ENCODE peak calls at places on chromosomes 3 and 15, in five cellular contexts. R is stimulated activated CD8-positive, alpha-beta memory T cell treated with anti-CD3 and anti-CD28 coated beads, Interleukin-4, amount 100 ng/mL, for 4 hours; J is stimulated activated CD4-positive, alpha-beta T cell treated with anti-CD3 and anti-CD28 coated beads, Interleukin-15, amount 100 ng/mL, for 1 hour; U is activated CD8-positive, alpha-beta T cell treated with anti-CD3 and anti-CD28 coated beads, Interleukin-2, amount 10 ng/mL, durations not matched to agents 7 days and 5 days; F is activated CD8-positive, alpha-beta memory T cell treated with anti-CD3 and anti-CD28 coated beads, Interleukin-2, amount 50 U/mL, for 4 hours. Q is an unnamed sample.

GRCh38 chr15:49155834-49156627 is 632 bp upstream of the COPS2 start:
- DNase-seq in R (no peak), J (no peak), U (peak; percentile 29), F (no peak), Q (no peak)

GRCh38 chr15:40845511-40846284 is 1.9 kb downstream of the SPINT1 start:
- DNase-seq in R (no peak), J (no peak), U (no peak), F (no peak), Q (no peak)

GRCh38 chr3:182739619-182740018 is 53.7 kb upstream of the ATP11B start:
- DNase-seq in R (no peak), J (no peak), U (no peak), F (no peak), Q (no peak)

GRCh38 chr3:79406175-79406574 is 361.6 kb downstream of the ROBO1 start:
- DNase-seq in R (no peak), J (no peak), U (no peak), F (no peak), Q (no peak)

GRCh38 chr3:70703305-70704102 is 391.1 kb upstream of the MDFIC2 start:
- DNase-seq in R (no peak), J (no peak), U (no peak), F (no peak), Q (no peak)

GRCh38 chr3:18641916-18642315 is 216.8 kb upstream of the SATB1 start:
- DNase-seq in R (no peak), J (no peak), U (no peak), F (no peak), Q (no peak)

GRCh38 chr3:51350751-51351150 is 34.3 kb upstream of the MANF start:
- DNase-seq in R (no peak), J (no peak), U (no peak), F (no peak), Q (no peak)

GRCh38 chr15:35181538-35181937 is 96.4 kb upstream of the NANOGP8 start:
- DNase-seq in R (no peak), J (no peak), U (no peak), F (no peak), Q (no peak)

GRCh38 chr15:53059273-53060043 is 269.3 kb upstream of the ONECUT1 start:
- DNase-seq in R (no peak), J (no peak), U (no peak), F (no peak), Q (no peak)

GRCh38 chr15:91252322-91252721 is 152.3 kb downstream of the SV2B start:
- DNase-seq in R (no peak), J (no peak), U (no peak), F (no peak), Q (no peak)

GRCh38 chr15:40256642-40257235 is 17.9 kb downstream of the PAK6 start:
- DNase-seq in R (no peak), J (no peak), U (no peak), F (no peak), Q (no peak)

GRCh38 chr3:93910085-93910484 is 63.6 kb downstream of the PROS1 start:
- DNase-seq in R (no peak), J (no peak), U (no peak), F (no peak), Q (no peak)

GRCh38 chr3:122760457-122761271 is 33.0 kb downstream of the HSPBAP1 start:
- DNase-seq in R (no peak), J (no peak), U (no peak), F (no peak), Q (no peak)

GRCh38 chr3:14771593-14772497 is 46.9 kb upstream of the FGD5 start:
- DNase-seq in R (no peak), J (no peak), U (peak; percentile 8), F (no peak), Q (no peak)

GRCh38 chr3:185153170-185153733 is 392 bp upstream of the C3orf70 start:
- DNase-seq in R (no peak), J (no peak), U (no peak), F (no peak), Q (peak; percentile 65)

GRCh38 chr15:69735126-69735525 is 282.5 kb downstream of the RPLP1 start:
- DNase-seq in R (no peak), J (no peak), U (no peak), F (no peak), Q (no peak)

GRCh38 chr15:90362936-90363212 is 10.8 kb downstream of the ZNF774 start:
- DNase-seq in R (no peak), J (no peak), U (no peak), F (no peak), Q (no peak)